ENCODE peak calls at places on chromosomes 7 and 10, in four cellular contexts. One of them, this sample, is unnamed.

GRCh38 chr10:11819027-11819426 is 4.1 kb upstream of the PROSER2 start:
- DNase-seq in HepG2: no peak
- DNase-seq in H1: no peak
- DNase-seq in K562: no peak
- DNase-seq in this sample: no peak

GRCh38 chr10:76879116-76879706 is 758.4 kb downstream of the KCNMA1 start:
- DNase-seq in K562: no peak
- DNase-seq in H1: no peak
- DNase-seq in HepG2: no peak
- DNase-seq in this sample: no peak

GRCh38 chr7:14219125-14219524 is 229.7 kb upstream of the ETV1 start:
- DNase-seq in HepG2: no peak
- DNase-seq in K562: no peak
- DNase-seq in H1: no peak
- DNase-seq in this sample: no peak

GRCh38 chr10:119663866-119664698 is 12.9 kb downstream of the BAG3 start:
- DNase-seq in HepG2: no peak
- DNase-seq in H1: no peak
- DNase-seq in K562: peak
- DNase-seq in this sample: no peak

GRCh38 chr10:104589871-104590270 is 51.2 kb upstream of the SORCS3 start:
- DNase-seq in H1: no peak
- DNase-seq in HepG2: no peak
- DNase-seq in K562: no peak
- DNase-seq in this sample: peak

GRCh38 chr10:67277402-67277801 is 351.6 kb downstream of the LRRTM3 start:
- DNase-seq in HepG2: no peak
- DNase-seq in H1: no peak
- DNase-seq in K562: no peak
- DNase-seq in this sample: no peak

GRCh38 chr10:122939819-122940543 is 14.0 kb downstream of the C10orf88 start:
- DNase-seq in HepG2: no peak
- DNase-seq in H1: no peak
- DNase-seq in K562: no peak
- DNase-seq in this sample: no peak

GRCh38 chr7:4851459-4852422 is 10.1 kb downstream of the PAPOLB start:
- DNase-seq in K562: peak
- DNase-seq in H1: no peak
- DNase-seq in HepG2: no peak
- DNase-seq in this sample: no peak

GRCh38 chr10:2980791-2981360 is 86.5 kb upstream of the PFKP start:
- DNase-seq in H1: no peak
- DNase-seq in HepG2: no peak
- DNase-seq in K562: no peak
- DNase-seq in this sample: peak

GRCh38 chr10:85927952-85928677 is 438.5 kb downstream of the GRID1 start:
- DNase-seq in K562: no peak
- DNase-seq in H1: no peak
- DNase-seq in HepG2: no peak
- DNase-seq in this sample: no peak

GRCh38 chr10:90161-90560 is 41.1 kb upstream of the TUBB8 start:
- DNase-seq in H1: no peak
- DNase-seq in K562: no peak
- DNase-seq in HepG2: peak
- DNase-seq in this sample: no peak

GRCh38 chr10:4512557-4513286 is 313.3 kb upstream of the AKR1E2 start:
- DNase-seq in HepG2: peak
- DNase-seq in K562: peak
- DNase-seq in H1: no peak
- DNase-seq in this sample: peak

GRCh38 chr10:104146871-104147270 is 24.9 kb downstream of the SFR1 start:
- DNase-seq in K562: no peak
- DNase-seq in HepG2: no peak
- DNase-seq in H1: no peak
- DNase-seq in this sample: no peak

GRCh38 chr10:52883996-52884871 is 111.7 kb upstream of the MBL2 start:
- DNase-seq in HepG2: peak
- DNase-seq in H1: peak
- DNase-seq in K562: peak
- DNase-seq in this sample: peak

GRCh38 chr7:46033592-46033991 is 112.5 kb upstream of the IGFBP3 start:
- DNase-seq in K562: no peak
- DNase-seq in HepG2: no peak
- DNase-seq in H1: no peak
- DNase-seq in this sample: no peak

GRCh38 chr7:129078455-129078854 is 23.5 kb upstream of the TNPO3 start:
- DNase-seq in HepG2: no peak
- DNase-seq in K562: no peak
- DNase-seq in H1: no peak
- DNase-seq in this sample: no peak

GRCh38 chr7:155860840-155861479 is 48.7 kb upstream of the SHH start:
- DNase-seq in H1: no peak
- DNase-seq in HepG2: no peak
- DNase-seq in K562: no peak
- DNase-seq in this sample: peak
- TF ChIP-seq RNF2 in H1: no peak
- TF ChIP-seq RNF2 in HepG2: no peak
- TF ChIP-seq RNF2 in K562: no peak
- TF ChIP-seq RNF2 in this sample: no peak

DNA sequence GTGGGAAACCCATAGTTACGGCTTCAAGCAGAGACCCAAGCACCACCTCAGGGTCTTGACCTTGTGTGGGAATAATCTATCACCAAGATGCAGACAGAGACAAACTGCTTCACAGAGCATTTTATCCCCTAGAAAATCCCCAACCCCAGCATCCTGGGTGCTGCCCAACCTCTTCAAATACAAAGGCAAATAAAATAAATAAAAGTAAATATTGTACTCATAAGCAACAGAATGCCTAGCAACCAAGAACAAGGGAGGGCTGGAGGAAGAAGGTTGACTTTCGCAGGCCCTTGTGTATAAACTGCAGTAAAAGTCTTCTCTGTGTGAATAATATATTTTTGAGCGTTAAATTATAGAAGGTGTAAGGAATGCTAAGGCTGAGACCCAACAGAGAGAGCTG is 219.5 kb downstream of the WDR11 start:
- DNase-seq in H1: no peak
- DNase-seq in HepG2: no peak
- DNase-seq in K562: no peak
- DNase-seq in this sample: no peak
- TF ChIP-seq RNF2 in H1: no peak
- TF ChIP-seq RNF2 in HepG2: no peak
- TF ChIP-seq RNF2 in K562: no peak
- TF ChIP-seq RNF2 in this sample: no peak

DNA sequence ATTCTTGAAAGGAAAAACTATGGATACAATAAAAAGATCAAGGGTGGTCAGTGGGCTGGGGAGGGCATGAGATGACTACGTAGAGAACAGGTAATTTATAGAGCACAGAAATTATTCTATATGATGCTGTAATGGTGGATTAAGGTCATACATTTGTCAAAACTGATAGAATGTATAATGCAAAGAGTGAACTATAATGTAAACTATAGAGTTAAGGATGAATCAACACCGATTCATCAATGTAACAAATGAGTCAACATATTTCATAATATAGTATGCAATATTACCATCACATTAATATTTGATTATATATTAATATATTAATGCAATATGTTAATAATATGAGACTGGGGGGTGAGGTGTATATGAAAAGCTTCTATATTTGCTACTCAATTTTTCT is 555.6 kb upstream of the POT1 start:
- DNase-seq in K562: no peak
- DNase-seq in HepG2: no peak
- DNase-seq in H1: no peak
- DNase-seq in this sample: no peak
- TF ChIP-seq RNF2 in K562: no peak
- TF ChIP-seq RNF2 in HepG2: no peak
- TF ChIP-seq RNF2 in H1: no peak
- TF ChIP-seq RNF2 in this sample: no peak

DNA sequence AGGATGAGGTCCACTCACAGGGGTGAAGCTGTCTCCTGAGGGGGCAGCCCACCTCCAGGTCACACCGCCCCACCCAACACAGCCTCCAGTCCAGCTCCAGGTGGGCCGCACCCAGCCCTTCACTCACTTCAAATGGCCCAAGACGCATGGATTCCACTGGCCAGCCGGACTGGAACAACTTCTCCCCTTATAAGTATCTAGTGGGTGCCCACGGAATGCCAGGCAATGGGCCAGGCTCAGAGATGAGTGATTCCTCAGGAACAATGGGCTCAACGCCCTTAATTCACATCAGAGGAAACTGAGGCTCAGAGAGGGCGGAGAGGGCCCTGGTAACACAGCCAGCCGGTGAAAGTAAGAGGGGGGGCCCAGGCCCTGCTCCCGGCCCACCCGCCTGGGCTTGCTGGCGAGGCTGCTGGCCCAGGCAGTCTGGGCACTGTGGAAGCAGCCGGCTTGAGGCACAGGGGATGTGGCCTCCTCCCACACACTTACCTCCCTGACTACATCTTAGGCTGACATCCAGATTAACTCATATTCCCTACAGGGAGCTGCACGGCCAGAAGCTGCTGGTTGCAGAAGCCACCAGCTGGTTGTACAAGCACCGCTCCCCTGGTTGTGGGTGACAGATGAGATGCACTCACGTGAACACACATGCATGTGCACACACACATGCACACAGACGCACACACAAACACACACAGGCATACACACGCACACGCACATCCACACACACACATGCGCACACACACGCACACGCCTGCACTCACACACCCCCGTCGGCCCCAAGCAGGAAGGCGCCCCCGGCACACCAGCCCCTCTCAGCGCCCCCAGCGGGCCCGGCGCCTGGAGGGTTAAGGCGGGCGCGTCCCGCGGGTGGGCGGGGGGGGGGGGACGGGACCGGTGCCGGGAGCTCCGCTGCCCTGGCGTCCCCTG is 1.0 kb upstream of the FAM20C start:
- DNase-seq in H1: no peak
- DNase-seq in K562: no peak
- DNase-seq in HepG2: no peak
- DNase-seq in this sample: peak
- TF ChIP-seq RNF2 in H1: no peak
- TF ChIP-seq RNF2 in K562: no peak
- TF ChIP-seq RNF2 in HepG2: no peak
- TF ChIP-seq RNF2 in this sample: no peak

DNA sequence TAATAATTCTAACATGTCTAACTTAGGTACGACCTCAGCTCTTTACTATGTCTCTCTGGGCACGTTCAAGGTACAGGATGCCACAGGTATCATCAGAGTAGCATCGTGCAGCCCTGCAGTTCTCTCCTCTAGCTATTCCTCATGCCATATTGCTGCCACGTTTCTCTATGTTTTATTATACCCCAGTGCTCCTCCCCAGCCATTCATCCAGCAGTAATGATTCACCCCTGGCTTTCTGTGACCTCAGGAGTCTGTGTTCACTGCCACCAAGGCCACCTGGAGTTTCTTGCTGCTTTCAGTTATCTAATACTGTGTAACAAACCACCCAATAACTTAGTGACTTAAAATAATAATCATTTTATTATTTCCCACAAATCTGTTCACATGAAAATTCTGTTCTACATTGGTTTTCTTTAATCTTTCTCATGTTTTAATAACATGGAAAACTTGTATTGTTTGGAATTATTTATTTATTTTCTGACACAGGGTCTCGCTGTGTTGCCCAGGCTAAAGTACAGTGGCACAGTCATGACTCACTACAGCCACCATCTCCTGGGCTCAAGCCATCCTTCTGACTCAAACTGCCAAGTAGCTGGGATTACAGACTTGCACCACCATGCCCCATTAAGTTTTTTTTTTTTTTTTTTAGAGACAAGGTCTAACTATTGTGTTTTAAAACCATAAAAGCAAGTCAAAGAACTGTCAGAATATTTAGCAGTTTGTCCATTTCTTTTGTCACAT is 21.8 kb downstream of the REEP3 start:
- DNase-seq in H1: no peak
- DNase-seq in HepG2: no peak
- DNase-seq in K562: no peak
- DNase-seq in this sample: peak
- TF ChIP-seq RNF2 in H1: no peak
- TF ChIP-seq RNF2 in HepG2: no peak
- TF ChIP-seq RNF2 in K562: no peak
- TF ChIP-seq RNF2 in this sample: no peak

GRCh38 chr7:23895666-23896096 is 185.7 kb downstream of the STK31 start:
- DNase-seq in H1: no peak
- DNase-seq in K562: no peak
- DNase-seq in HepG2: no peak
- DNase-seq in this sample: no peak

GRCh38 chr7:23893172-23893941 is 183.3 kb downstream of the STK31 start:
- DNase-seq in H1: no peak
- DNase-seq in K562: no peak
- DNase-seq in HepG2: no peak
- DNase-seq in this sample: no peak

GRCh38 chr7:23894891-23895569 is 185.0 kb downstream of the STK31 start:
- DNase-seq in K562: no peak
- DNase-seq in H1: no peak
- DNase-seq in HepG2: no peak
- DNase-seq in this sample: no peak

GRCh38 chr7:23898619-23899018 is 188.6 kb downstream of the STK31 start:
- DNase-seq in K562: no peak
- DNase-seq in HepG2: no peak
- DNase-seq in H1: no peak
- DNase-seq in this sample: no peak

DNA sequence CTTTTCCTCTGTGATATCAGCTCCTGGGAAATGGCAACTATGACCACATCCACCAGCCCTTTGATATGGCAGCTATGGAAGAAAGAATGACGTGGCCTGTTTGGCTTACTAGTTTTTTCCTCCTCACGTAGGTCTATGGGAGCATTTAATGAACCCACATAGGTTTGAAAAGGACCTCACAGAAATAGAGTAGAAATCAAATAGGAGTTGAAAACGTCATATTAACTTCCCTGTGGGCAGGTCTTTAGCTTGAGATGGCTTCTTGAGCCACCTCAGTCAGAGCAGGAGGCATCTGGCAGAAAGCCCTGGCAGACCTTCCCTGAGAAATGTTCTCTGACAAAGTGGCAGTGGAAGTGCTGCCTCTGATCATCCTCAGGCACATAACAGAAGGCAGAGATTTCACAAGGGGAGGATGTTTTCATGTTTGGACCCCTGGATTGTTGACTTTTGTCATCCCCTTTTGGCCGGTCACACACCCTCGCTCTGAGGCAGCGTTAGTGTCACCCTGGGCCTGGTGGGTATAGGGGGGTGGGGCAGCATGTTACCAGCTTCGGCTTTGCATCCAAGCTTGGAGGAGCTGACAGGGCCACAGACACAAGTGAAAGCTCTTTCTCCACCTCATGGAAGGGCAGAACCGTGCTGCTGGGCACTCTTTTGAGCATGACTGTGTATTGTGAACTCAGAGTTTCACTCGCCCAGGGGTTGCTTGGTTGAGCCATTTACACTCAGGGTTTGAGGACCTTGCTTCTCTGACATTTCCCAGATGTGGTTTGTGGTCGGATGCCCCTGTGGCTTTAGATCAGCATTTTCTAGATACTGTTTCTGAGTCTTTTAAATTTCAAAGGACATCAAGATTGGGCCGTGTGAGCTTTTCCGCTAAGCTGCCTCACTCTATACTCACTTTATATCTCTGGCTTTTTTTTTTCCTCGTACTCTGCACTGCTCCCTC is 184.2 kb downstream of the STK31 start:
- DNase-seq in H1: no peak
- DNase-seq in HepG2: no peak
- DNase-seq in K562: no peak
- DNase-seq in this sample: no peak
- TF ChIP-seq RNF2 in H1: no peak
- TF ChIP-seq RNF2 in HepG2: no peak
- TF ChIP-seq RNF2 in K562: no peak
- TF ChIP-seq RNF2 in this sample: no peak

This sample was measured in A549.